ENCODE peak calls at places on chromosomes 3 and 15, in nine cellular contexts. Y is neuronal stem cell, L is GM12878, A is hepatocyte, C is RWPE2, S is adrenal gland, K is cardiac fibroblast, M is body of pancreas, W is BJ. Q is an unnamed sample.

GRCh38 chr3:34301313-34301712 is 502.9 kb downstream of the PDCD6IP start:
- DNase-seq in S (no peak), M (no peak), K (no peak), W (no peak), A (no peak), L (no peak), C (no peak), Y (peak; percentile 17), Q (no peak)

GRCh38 chr3:14921811-14922705 is 25.3 kb upstream of the NR2C2 start:
- DNase-seq in S (no peak), C (no peak), M (no peak), Y (no peak), K (peak; percentile 3), W (no peak), A (no peak), L (no peak), Q (no peak)

GRCh38 chr15:50883903-50884302 is 24.6 kb upstream of the AP4E1 start:
- DNase-seq in A (peak; percentile 27), L (peak; percentile 55), W (no peak), C (no peak), M (no peak), Y (no peak), K (peak; percentile 65), S (peak; percentile 19), Q (peak; percentile 61)

GRCh38 chr15:51641490-51642135 is 19.0 kb upstream of the DMXL2 start:
- DNase-seq in W (no peak), M (no peak), K (no peak), S (no peak), C (no peak), A (no peak), L (no peak), Y (no peak), Q (no peak)

GRCh38 chr3:50239649-50240048 is 3.6 kb downstream of the GNAI2 start:
- DNase-seq in C (no peak), S (no peak), M (no peak), W (no peak), L (no peak), K (no peak), Y (no peak), A (no peak), Q (no peak)

GRCh38 chr15:80585544-80586018 is 109.5 kb upstream of the ABHD17C start:
- DNase-seq in L (no peak), W (no peak), S (no peak), K (no peak), Y (no peak), C (peak; percentile 88), M (no peak), A (no peak), Q (no peak)

GRCh38 chr3:56123487-56123886 is 344.8 kb downstream of the ERC2 start:
- DNase-seq in A (no peak), W (no peak), K (no peak), C (no peak), S (no peak), L (no peak), M (no peak), Y (peak; percentile 23), Q (no peak)

GRCh38 chr15:94582368-94582767 is 351.0 kb downstream of the MCTP2 start:
- DNase-seq in L (peak; percentile 9), C (no peak), M (no peak), W (no peak), Y (peak; percentile 46), K (peak; percentile 21), S (peak; percentile 14), A (peak; percentile 58), Q (peak; percentile 27)

GRCh38 chr3:185325946-185326791 is 36.8 kb upstream of the MAP3K13 start:
- DNase-seq in K (no peak), W (no peak), C (no peak), M (no peak), A (no peak), S (no peak), L (no peak), Y (no peak), Q (no peak)

GRCh38 chr3:185330644-185331043 is 32.3 kb upstream of the MAP3K13 start:
- DNase-seq in M (no peak), Y (no peak), K (no peak), A (no peak), S (no peak), L (no peak), W (no peak), C (no peak), Q (no peak)

GRCh38 chr3:185327052-185327451 is 35.9 kb upstream of the MAP3K13 start:
- DNase-seq in W (no peak), C (no peak), L (no peak), A (no peak), S (no peak), M (no peak), K (no peak), Y (no peak), Q (no peak)

GRCh38 chr3:185330238-185330637 is 32.7 kb upstream of the MAP3K13 start:
- DNase-seq in C (no peak), W (no peak), L (no peak), A (no peak), S (no peak), Y (no peak), K (no peak), M (no peak), Q (no peak)

GRCh38 chr3:185328324-185329004 is 34.5 kb upstream of the MAP3K13 start:
- DNase-seq in K (no peak), W (no peak), M (peak; percentile 83), S (peak; percentile 61), Y (no peak), C (no peak), L (no peak), A (peak; percentile 83), Q (no peak)
- H3K4me3 ChIP-seq in K (no peak overlapping the region), W (no peak overlapping the region), M (no peak overlapping the region), S (no peak overlapping the region), Y (no peak overlapping the region), C (no peak overlapping the region), L (no peak overlapping the region), A (peak overlapping the region; percentile 37), Q (no peak overlapping the region)

GRCh38 chr15:72169236-72169920 is 28.2 kb downstream of the GRAMD2A start:
- DNase-seq in S (no peak), A (no peak), K (no peak), W (no peak), L (no peak), C (peak; percentile 72), M (no peak), Y (no peak), Q (no peak)

GRCh38 chr15:72169921-72170611 is 27.5 kb downstream of the GRAMD2A start:
- DNase-seq in M (no peak), C (no peak), L (no peak), A (peak; percentile 59), K (no peak), Y (no peak), S (no peak), W (no peak), Q (no peak)

GRCh38 chr15:72167445-72167844 is 30.1 kb downstream of the GRAMD2A start:
- DNase-seq in M (no peak), L (no peak), A (no peak), Y (no peak), C (peak; percentile 69), S (no peak), W (no peak), K (no peak), Q (no peak)

GRCh38 chr15:72168131-72168825 is 29.3 kb downstream of the GRAMD2A start:
- DNase-seq in K (peak; percentile 62), Y (no peak), W (no peak), C (peak; percentile 90), L (no peak), S (no peak), M (no peak), A (peak; percentile 62), Q (no peak)

DNA sequence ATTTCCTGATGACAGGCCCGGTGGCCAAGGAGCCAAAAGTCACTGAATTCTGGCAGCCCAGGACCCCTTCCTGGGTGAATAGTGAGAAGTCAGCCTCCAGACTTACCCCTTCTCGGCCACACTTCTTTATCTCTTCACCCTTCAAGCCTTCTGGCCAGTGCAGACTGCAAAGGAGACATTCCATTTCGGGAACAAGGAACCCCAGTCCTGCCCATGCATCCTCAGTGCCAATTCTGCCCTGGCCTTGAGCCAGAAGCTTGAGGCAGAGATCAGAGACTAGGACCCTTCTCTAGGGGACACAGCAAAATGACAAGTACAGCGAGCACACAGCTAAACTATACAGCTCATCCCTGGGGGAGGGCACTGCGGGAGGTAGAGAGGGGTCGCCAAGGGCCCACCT is 28.8 kb downstream of the GRAMD2A start:
- DNase-seq in C (no peak), Y (no peak), L (no peak), M (no peak), S (no peak), W (no peak), K (peak; percentile 37), A (no peak), Q (no peak)
- H3K4me3 ChIP-seq in C (no peak overlapping the region), Y (no peak overlapping the region), L (no peak overlapping the region), M (no peak overlapping the region), S (no peak overlapping the region), W (no peak overlapping the region), K (no peak overlapping the region), A (no peak overlapping the region), Q (no peak overlapping the region)

DNA sequence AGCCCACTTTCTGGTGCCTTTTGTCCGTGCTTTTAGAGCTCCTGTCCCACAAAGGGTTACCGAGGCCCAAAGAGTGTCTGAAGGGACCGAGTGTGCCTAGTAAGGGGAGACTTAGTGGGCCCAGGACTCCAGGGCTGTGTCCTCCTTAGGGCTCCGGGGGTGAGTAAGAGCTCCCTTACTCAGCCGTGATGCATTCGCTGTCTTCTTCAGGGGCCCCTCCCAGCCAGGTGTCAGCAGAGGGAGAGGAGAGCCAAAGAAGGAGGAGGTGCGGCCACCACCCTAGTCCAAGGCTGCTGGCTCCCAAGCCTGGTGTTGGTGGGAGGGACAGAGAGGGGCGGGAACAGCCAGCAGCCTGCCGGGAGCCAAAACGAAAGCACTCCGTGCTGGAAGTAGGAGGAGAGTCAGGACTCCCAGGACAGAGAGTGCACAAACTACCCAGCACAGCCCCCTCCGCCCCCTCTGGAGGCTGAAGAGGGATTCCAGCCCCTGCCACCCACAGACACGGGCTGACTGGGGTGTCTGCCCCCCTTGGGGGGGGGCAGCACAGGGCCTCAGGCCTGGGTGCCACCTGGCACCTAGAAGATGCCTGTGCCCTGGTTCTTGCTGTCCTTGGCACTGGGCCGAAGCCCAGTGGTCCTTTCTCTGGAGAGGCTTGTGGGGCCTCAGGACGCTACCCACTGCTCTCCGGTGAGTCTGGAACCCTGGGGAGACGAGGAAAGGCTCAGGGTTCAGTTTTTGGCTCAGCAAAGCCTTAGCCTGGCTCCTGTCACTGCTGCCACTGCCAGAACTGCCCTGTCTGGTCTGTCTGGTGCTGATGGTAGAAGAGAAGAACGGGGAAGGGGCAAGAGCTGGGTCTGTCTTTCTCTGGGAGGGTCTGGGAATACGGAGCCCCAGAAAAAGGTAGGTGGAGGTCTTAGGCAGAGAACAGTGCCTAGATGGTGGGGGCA is at the start of gene IL17RC:
- DNase-seq in L (no peak), A (peak; percentile 94), M (peak; percentile 90), Y (no peak), K (peak; percentile 87), C (peak; percentile 97), S (peak; percentile 97), W (peak; percentile 49), Q (no peak)
- H3K4me3 ChIP-seq in L (peak within 1 kb of the TSS; percentile 54), A (peak within 1 kb of the TSS; percentile 59), M (peak within 1 kb of the TSS; percentile 10), Y (peak within 1 kb of the TSS; percentile 41), K (peak within 1 kb of the TSS; percentile 62), C (peak within 1 kb of the TSS; percentile 36), S (no peak within 1 kb of the TSS), W (peak within 1 kb of the TSS; percentile 57), Q (peak within 1 kb of the TSS; percentile 39)

GRCh38 chr15:39583586-39584265 is 2.8 kb downstream of the THBS1 start:
- DNase-seq in L (no peak), M (no peak), A (peak; percentile 48), S (no peak), K (peak; percentile 84), C (no peak), Y (no peak), W (peak; percentile 46), Q (peak; percentile 44)

GRCh38 chr15:39585871-39586301 is 5.0 kb downstream of the THBS1 start:
- DNase-seq in M (no peak), S (no peak), W (no peak), K (peak; percentile 64), L (no peak), Y (no peak), C (no peak), A (no peak), Q (no peak)

GRCh38 chr15:39584266-39584659 is 3.4 kb downstream of the THBS1 start:
- DNase-seq in W (no peak), Y (no peak), L (no peak), S (no peak), M (no peak), C (no peak), A (no peak), K (no peak), Q (no peak)

GRCh38 chr15:39585394-39585841 is 4.5 kb downstream of the THBS1 start:
- DNase-seq in L (no peak), K (peak; percentile 72), C (no peak), W (peak; percentile 26), M (no peak), Y (no peak), S (no peak), A (no peak), Q (peak; percentile 23)

DNA sequence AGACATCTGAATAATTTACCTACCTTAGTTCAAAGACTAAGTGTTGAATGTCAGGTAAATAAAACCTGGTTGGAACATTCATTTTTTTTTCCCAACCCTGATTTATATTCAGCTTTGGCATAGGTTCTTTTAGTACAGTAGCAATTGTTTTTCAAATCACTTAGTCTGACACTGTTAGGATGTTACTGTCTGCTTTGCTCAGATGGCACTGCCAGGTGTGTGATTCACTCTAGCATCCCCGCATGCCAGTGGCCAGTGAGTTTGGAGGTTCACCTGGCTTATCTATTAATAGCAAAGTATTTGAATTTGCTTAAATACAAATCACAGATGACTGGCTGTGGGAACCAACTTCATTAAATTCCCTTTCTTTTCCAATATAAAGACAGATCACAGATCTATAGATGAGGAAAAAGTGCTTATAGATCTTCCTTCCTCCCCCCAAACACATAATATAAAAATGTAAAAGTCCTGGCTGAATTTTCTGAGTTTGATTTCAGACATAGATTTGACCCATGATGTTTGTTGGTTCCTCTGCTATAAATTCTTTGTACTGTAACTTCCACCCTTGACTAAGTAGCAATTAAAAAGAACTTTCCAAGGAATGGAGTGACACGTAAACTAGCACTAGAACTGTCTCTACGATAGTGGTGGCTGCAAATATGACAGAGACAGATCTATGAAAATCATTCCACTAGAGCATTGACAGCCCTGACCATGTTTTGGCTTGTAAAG is 3.9 kb downstream of the THBS1 start:
- DNase-seq in M (no peak), W (peak; percentile 18), Y (no peak), S (no peak), L (no peak), A (no peak), K (peak; percentile 58), C (no peak), Q (no peak)
- H3K4me3 ChIP-seq in M (no peak overlapping the region), W (peak overlapping the region; percentile 54), Y (no peak overlapping the region), S (no peak overlapping the region), L (no peak overlapping the region), A (no peak overlapping the region), K (no peak overlapping the region), C (no peak overlapping the region), Q (no peak overlapping the region)